ENCODE peak calls at places on chromosome 16, in eight cellular contexts. One of them, this sample, is unnamed.

GRCh38 chr16:12300490-12300889 is 324.0 kb downstream of the SNX29 start:
- DNase-seq in epithelial cell of esophagus: no peak
- DNase-seq in iris pigment epithelial cell: no peak
- DNase-seq in HL-60: no peak
- DNase-seq in CD8-positive, alpha-beta memory T cell: no peak
- DNase-seq in astrocyte: no peak
- DNase-seq in activated T-cell treated with anti-CD3 and anti-CD28 coated beads for 48 hours: no peak
- DNase-seq in NCI-H1694: no peak
- DNase-seq in this sample: no peak

GRCh38 chr16:76176153-76176552 is 101.0 kb upstream of the CNTNAP4 start:
- DNase-seq in epithelial cell of esophagus: no peak
- DNase-seq in iris pigment epithelial cell: no peak
- DNase-seq in HL-60: no peak
- DNase-seq in CD8-positive, alpha-beta memory T cell: no peak
- DNase-seq in astrocyte: no peak
- DNase-seq in activated T-cell treated with anti-CD3 and anti-CD28 coated beads for 48 hours: no peak
- DNase-seq in NCI-H1694: no peak
- DNase-seq in this sample: no peak

GRCh38 chr16:63188076-63188771 is 1152.0 kb upstream of the CDH8 start:
- DNase-seq in epithelial cell of esophagus: no peak
- DNase-seq in iris pigment epithelial cell: no peak
- DNase-seq in HL-60: no peak
- DNase-seq in CD8-positive, alpha-beta memory T cell: no peak
- DNase-seq in astrocyte: no peak
- DNase-seq in activated T-cell treated with anti-CD3 and anti-CD28 coated beads for 48 hours: no peak
- DNase-seq in NCI-H1694: no peak
- DNase-seq in this sample: no peak

GRCh38 chr16:2698996-2699750 is 16.9 kb downstream of the KCTD5 start:
- DNase-seq in epithelial cell of esophagus: no peak
- DNase-seq in iris pigment epithelial cell: no peak
- DNase-seq in HL-60: no peak
- DNase-seq in CD8-positive, alpha-beta memory T cell: no peak
- DNase-seq in astrocyte: no peak
- DNase-seq in activated T-cell treated with anti-CD3 and anti-CD28 coated beads for 48 hours: no peak
- DNase-seq in NCI-H1694: no peak
- DNase-seq in this sample: no peak

GRCh38 chr16:79673635-79674034 is 73.1 kb upstream of the MAF start:
- DNase-seq in epithelial cell of esophagus: no peak
- DNase-seq in iris pigment epithelial cell: no peak
- DNase-seq in HL-60: no peak
- DNase-seq in CD8-positive, alpha-beta memory T cell: no peak
- DNase-seq in astrocyte: no peak
- DNase-seq in activated T-cell treated with anti-CD3 and anti-CD28 coated beads for 48 hours: no peak
- DNase-seq in NCI-H1694: no peak
- DNase-seq in this sample: no peak

GRCh38 chr16:86894168-86894567 is 315.8 kb downstream of the FOXL1 start:
- DNase-seq in epithelial cell of esophagus: no peak
- DNase-seq in iris pigment epithelial cell: no peak
- DNase-seq in HL-60: no peak
- DNase-seq in CD8-positive, alpha-beta memory T cell: no peak
- DNase-seq in astrocyte: no peak
- DNase-seq in activated T-cell treated with anti-CD3 and anti-CD28 coated beads for 48 hours: no peak
- DNase-seq in NCI-H1694: no peak
- DNase-seq in this sample: no peak

GRCh38 chr16:65546353-65546791 is 424.5 kb upstream of the CDH11 start:
- DNase-seq in epithelial cell of esophagus: no peak
- DNase-seq in iris pigment epithelial cell: peak
- DNase-seq in HL-60: no peak
- DNase-seq in CD8-positive, alpha-beta memory T cell: no peak
- DNase-seq in astrocyte: peak
- DNase-seq in activated T-cell treated with anti-CD3 and anti-CD28 coated beads for 48 hours: no peak
- DNase-seq in NCI-H1694: no peak
- DNase-seq in this sample: no peak

GRCh38 chr16:25988089-25988488 is 296.3 kb downstream of the HS3ST4 start:
- DNase-seq in epithelial cell of esophagus: no peak
- DNase-seq in iris pigment epithelial cell: no peak
- DNase-seq in HL-60: no peak
- DNase-seq in CD8-positive, alpha-beta memory T cell: no peak
- DNase-seq in astrocyte: no peak
- DNase-seq in activated T-cell treated with anti-CD3 and anti-CD28 coated beads for 48 hours: no peak
- DNase-seq in NCI-H1694: no peak
- DNase-seq in this sample: no peak

GRCh38 chr16:88618956-88619667 is 19.3 kb upstream of the IL17C start:
- DNase-seq in epithelial cell of esophagus: no peak
- DNase-seq in iris pigment epithelial cell: no peak
- DNase-seq in HL-60: no peak
- DNase-seq in CD8-positive, alpha-beta memory T cell: no peak
- DNase-seq in astrocyte: no peak
- DNase-seq in activated T-cell treated with anti-CD3 and anti-CD28 coated beads for 48 hours: no peak
- DNase-seq in NCI-H1694: no peak
- DNase-seq in this sample: no peak

GRCh38 chr16:68364601-68364998 is 53.8 kb downstream of the PRMT7 start:
- DNase-seq in epithelial cell of esophagus: no peak
- DNase-seq in iris pigment epithelial cell: peak
- DNase-seq in HL-60: no peak
- DNase-seq in CD8-positive, alpha-beta memory T cell: no peak
- DNase-seq in astrocyte: no peak
- DNase-seq in activated T-cell treated with anti-CD3 and anti-CD28 coated beads for 48 hours: no peak
- DNase-seq in NCI-H1694: no peak
- DNase-seq in this sample: no peak